ENCODE peak calls at places on chromosomes 4 and X, in ten cellular contexts. O, E, B, C, J, N, X, V, A and S are unnamed samples.

GRCh38 chr4:129600898-129601297 is 504.9 kb downstream of the C4orf33 start:
- DNase-seq in O (no peak), E (no peak), B (no peak), C (no peak), J (no peak), N (no peak), X (no peak), V (no peak), A (no peak), S (peak; percentile 22)

GRCh38 chr4:8846864-8847263 is 24.8 kb downstream of the HMX1 start:
- DNase-seq in O (no peak), E (no peak), B (peak; percentile 42), C (no peak), J (no peak), N (no peak), X (peak; percentile 24), V (no peak), A (no peak), S (no peak)

GRCh38 chr4:151674804-151675290 is 86.0 kb downstream of the GATB start:
- DNase-seq in O (no peak), E (peak; percentile 78), B (peak; percentile 84), C (peak; percentile 7), J (peak; percentile 58), N (no peak), X (no peak), V (peak; percentile 56), A (no peak), S (peak; percentile 58)

GRCh38 chr4:170400346-170400745 is 310.6 kb upstream of the AADAT start:
- DNase-seq in O (no peak), E (no peak), B (no peak), C (no peak), J (no peak), N (no peak), X (no peak), V (no peak), A (no peak), S (no peak)

GRCh38 chr4:153535735-153536494 is 69.8 kb downstream of the TMEM131L start:
- DNase-seq in O (no peak), E (no peak), B (no peak), C (peak; percentile 36), J (no peak), N (no peak), X (no peak), V (no peak), A (no peak), S (no peak)

GRCh38 chrX:153057281-153057680 is 1.0 kb downstream of the PNMA3 start:
- DNase-seq in O (no peak), E (no peak), B (no peak), C (no peak), J (no peak), N (no peak), X (no peak), V (no peak), A (no peak), S (no peak)

GRCh38 chr4:178712486-178712885 is 1270.2 kb upstream of the AGA start:
- DNase-seq in O (no peak), E (no peak), B (no peak), C (no peak), J (no peak), N (no peak), X (no peak), V (no peak), A (no peak), S (no peak)

GRCh38 chr4:93710101-93710846 is 118.3 kb upstream of the ATOH1 start:
- DNase-seq in O (peak; percentile 48), E (peak; percentile 67), B (no peak), C (no peak), J (peak; percentile 18), N (no peak), X (no peak), V (peak; percentile 17), A (no peak), S (peak; percentile 49)

GRCh38 chr4:23904639-23905061 is 14.8 kb upstream of the PPARGC1A start:
- DNase-seq in O (no peak), E (no peak), B (no peak), C (no peak), J (no peak), N (no peak), X (no peak), V (no peak), A (no peak), S (no peak)

GRCh38 chr4:113080050-113080449 is 30.6 kb downstream of the ANK2 start:
- DNase-seq in O (no peak), E (no peak), B (peak; percentile 40), C (peak; percentile 50), J (no peak), N (no peak), X (no peak), V (no peak), A (no peak), S (no peak)

GRCh38 chr4:5050520-5050955 is 742 bp upstream of the STK32B start:
- DNase-seq in O (peak; percentile 56), E (peak; percentile 81), B (peak; percentile 85), C (peak; percentile 75), J (peak; percentile 77), N (peak; percentile 59), X (peak; percentile 76), V (peak; percentile 56), A (peak; percentile 83), S (peak; percentile 83)

GRCh38 chr4:108427946-108428345 is 192.4 kb upstream of the RPL34 start:
- DNase-seq in O (no peak), E (no peak), B (no peak), C (peak; percentile 10), J (no peak), N (no peak), X (no peak), V (no peak), A (no peak), S (no peak)

DNA sequence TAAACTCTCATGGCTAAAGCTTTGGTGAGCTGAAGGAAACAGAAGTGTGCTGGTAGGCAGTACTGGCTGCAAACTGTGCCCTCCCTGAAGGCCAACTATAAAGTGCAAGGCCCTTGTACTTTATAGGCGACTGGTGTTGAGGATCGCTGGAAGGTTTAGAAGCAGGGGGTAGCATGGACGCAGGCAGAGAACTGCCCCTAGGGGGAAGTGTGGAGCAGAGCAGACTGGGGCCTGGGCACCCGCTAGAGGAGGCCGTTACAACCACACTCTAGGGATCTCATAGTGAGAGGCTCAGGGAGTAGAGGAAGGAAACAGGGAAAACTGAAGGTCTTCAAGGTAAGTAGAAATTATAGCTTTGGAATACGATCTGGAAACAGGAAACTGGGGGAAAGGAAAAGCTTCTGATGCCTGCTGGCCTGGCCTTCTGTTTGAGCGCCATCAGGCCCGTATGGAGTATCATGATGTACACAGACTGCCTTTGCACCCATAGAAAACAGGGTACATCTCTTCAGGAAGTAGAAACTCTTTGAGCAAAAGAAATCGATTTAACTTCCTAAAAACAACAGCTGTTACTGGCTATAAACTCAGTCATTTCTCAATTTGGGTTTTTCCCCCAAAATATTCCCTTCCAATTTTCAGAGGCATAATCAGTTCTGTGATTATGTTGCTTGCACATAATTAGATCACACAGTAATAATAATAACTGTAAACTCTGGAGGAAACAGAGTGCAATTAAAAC is 23.9 kb upstream of the TMSB4X start:
- DNase-seq in O (peak; percentile 90), E (peak; percentile 55), B (no peak), C (peak; percentile 8), J (peak; percentile 63), N (peak; percentile 82), X (peak; percentile 61), V (peak; percentile 52), A (no peak), S (peak; percentile 61)
- TF ChIP-seq CTCF in O (peak; percentile 90), E (peak; percentile 27), B (peak; percentile 23), C (peak; percentile 7), J (peak; percentile 28), N (peak; percentile 67), X (no peak), V (peak; percentile 44), A (no peak), S (no peak)

DNA sequence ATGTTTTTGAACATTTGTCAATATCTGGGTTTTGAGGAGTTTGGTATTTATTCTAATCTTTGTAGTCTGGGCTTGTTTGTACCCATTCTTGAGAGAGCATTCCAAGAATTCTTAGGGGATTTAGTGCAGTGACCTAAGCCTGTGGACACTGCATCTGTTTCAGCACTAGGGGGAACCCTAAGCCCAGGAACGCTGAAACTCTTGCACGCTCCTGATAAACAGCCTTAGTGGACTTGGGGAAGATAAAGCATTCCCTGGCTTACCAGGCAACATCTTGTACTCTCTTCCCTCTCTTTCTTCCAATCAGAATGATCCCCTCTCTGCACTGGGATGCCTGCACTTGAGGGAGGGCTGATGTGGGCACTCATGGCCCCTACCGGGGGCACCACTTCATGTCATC is 654.9 kb upstream of the HTR2C start:
- DNase-seq in O (peak; percentile 25), E (peak; percentile 76), B (no peak), C (peak; percentile 48), J (peak; percentile 43), N (no peak), X (no peak), V (peak; percentile 29), A (no peak), S (peak; percentile 22)
- TF ChIP-seq CTCF in O (peak; percentile 35), E (peak; percentile 68), B (peak; percentile 68), C (peak; percentile 53), J (peak; percentile 42), N (no peak), X (no peak), V (peak; percentile 54), A (peak; percentile 33), S (peak; percentile 62)

GRCh38 chr4:20318011-20318898 is 66.5 kb downstream of the SLIT2 start:
- DNase-seq in O (peak; percentile 19), E (no peak), B (no peak), C (peak; percentile 23), J (no peak), N (no peak), X (no peak), V (no peak), A (no peak), S (no peak)

GRCh38 chr4:20318899-20319291 is 67.2 kb downstream of the SLIT2 start:
- DNase-seq in O (no peak), E (no peak), B (no peak), C (no peak), J (no peak), N (no peak), X (no peak), V (no peak), A (no peak), S (no peak)

GRCh38 chr4:20317424-20317985 is 65.8 kb downstream of the SLIT2 start:
- DNase-seq in O (no peak), E (no peak), B (no peak), C (peak; percentile 22), J (no peak), N (no peak), X (no peak), V (no peak), A (no peak), S (no peak)

GRCh38 chr4:20311863-20312262 is 60.2 kb downstream of the SLIT2 start:
- DNase-seq in O (no peak), E (no peak), B (no peak), C (no peak), J (no peak), N (no peak), X (no peak), V (no peak), A (no peak), S (no peak)

GRCh38 chr4:20313237-20314030 is 61.7 kb downstream of the SLIT2 start:
- DNase-seq in O (peak; percentile 70), E (peak; percentile 67), B (peak; percentile 53), C (no peak), J (peak; percentile 78), N (peak; percentile 19), X (no peak), V (peak; percentile 18), A (peak; percentile 29), S (peak; percentile 79)
- TF ChIP-seq CTCF in O (peak; percentile 65), E (peak; percentile 43), B (no peak), C (no peak), J (peak; percentile 35), N (no peak), X (no peak), V (no peak), A (no peak), S (peak; percentile 42)

GRCh38 chr4:73853246-73853704 is at the start of gene PF4V1:
- DNase-seq in O (no peak), E (peak; percentile 8), B (peak; percentile 85), C (no peak), J (no peak), N (no peak), X (peak; percentile 63), V (peak; percentile 27), A (peak; percentile 65), S (no peak)
- TF ChIP-seq CTCF in O (no peak), E (peak; percentile 42), B (no peak), C (peak; percentile 17), J (no peak), N (no peak), X (no peak), V (no peak), A (no peak), S (no peak)